ENCODE peak calls at places on chromosome X, in ten cellular contexts. O, V, E, J, M, L, G, H, U and I are unnamed samples. For H3K36me3, the result is how much of the 10 kb centered on the place peaks cover.

GRCh38 chrX:120309873-120310730 is 1.2 kb downstream of the TMEM255A start:
- DNase-seq in H (no peak), O (no peak), M (no peak), J (no peak), E (no peak), U (no peak), V (peak), G (no peak), L (no peak), I (no peak)

GRCh38 chrX:37420179-37420578 is 71.0 kb downstream of the PRRG1 start:
- DNase-seq in E (no peak), H (no peak), V (no peak), O (no peak), U (no peak), M (no peak), L (no peak), G (peak), J (no peak), I (no peak)

GRCh38 chrX:42247241-42247640 is 323.9 kb upstream of the CASK start:
- DNase-seq in M (no peak), V (no peak), H (no peak), G (peak), L (no peak), O (no peak), U (no peak), J (no peak), E (no peak), I (peak)

GRCh38 chrX:130108647-130109428 is 1.5 kb downstream of the ELF4 start:
- DNase-seq in O (no peak), U (peak), V (no peak), J (peak), E (no peak), G (no peak), L (no peak), H (no peak), M (no peak), I (no peak)

GRCh38 chrX:141787655-141788054 is 50.5 kb upstream of the MAGEC3 start:
- DNase-seq in G (no peak), U (no peak), M (no peak), V (no peak), J (no peak), L (no peak), O (no peak), H (no peak), E (no peak), I (no peak)

GRCh38 chrX:97119474-97120109 is 235.9 kb downstream of the RPA4 start:
- DNase-seq in H (no peak), E (no peak), M (no peak), O (no peak), G (no peak), V (no peak), L (no peak), J (no peak), U (no peak), I (no peak)

GRCh38 chrX:40422021-40422420 is 158.7 kb upstream of the ATP6AP2 start:
- DNase-seq in V (no peak), E (no peak), O (no peak), H (no peak), M (no peak), U (no peak), G (no peak), J (no peak), L (no peak), I (no peak)

GRCh38 chrX:147950352-147950751 is 30.8 kb upstream of the FMR1NB start:
- DNase-seq in M (no peak), H (no peak), O (no peak), J (no peak), E (no peak), L (no peak), V (no peak), G (no peak), U (no peak), I (no peak)

GRCh38 chrX:69136546-69137331 is 28.5 kb downstream of the PJA1 start:
- DNase-seq in G (no peak), M (peak), U (peak), J (peak), E (peak), H (no peak), O (no peak), L (no peak), V (no peak), I (no peak)

GRCh38 chrX:10769696-10770619 is 149.6 kb upstream of the MID1 start:
- DNase-seq in E (no peak), J (no peak), L (no peak), U (no peak), M (no peak), V (no peak), O (peak), G (peak), H (peak), I (peak)

GRCh38 chrX:6729581-6729980 is 194.7 kb upstream of the VCX3A start:
- DNase-seq in M (no peak), H (no peak), O (no peak), G (no peak), E (no peak), J (no peak), U (no peak), V (peak), L (no peak), I (no peak)

GRCh38 chrX:131746491-131746968 is 202.7 kb downstream of the OR13H1 start:
- DNase-seq in V (peak), E (no peak), M (peak), L (peak), H (no peak), J (peak), U (peak), O (no peak), G (peak), I (no peak)

GRCh38 chrX:15822922-15823321 is 31.7 kb downstream of the AP1S2 start:
- DNase-seq in E (no peak), J (no peak), U (no peak), G (no peak), V (no peak), M (no peak), H (no peak), L (no peak), O (no peak), I (no peak)
- H3K36me3 ChIP-seq in E (under half), J (half or more), U (under half), G (under half), V (under half), M (under half), H (under half), L (under half), O (under half), I (under half)

DNA sequence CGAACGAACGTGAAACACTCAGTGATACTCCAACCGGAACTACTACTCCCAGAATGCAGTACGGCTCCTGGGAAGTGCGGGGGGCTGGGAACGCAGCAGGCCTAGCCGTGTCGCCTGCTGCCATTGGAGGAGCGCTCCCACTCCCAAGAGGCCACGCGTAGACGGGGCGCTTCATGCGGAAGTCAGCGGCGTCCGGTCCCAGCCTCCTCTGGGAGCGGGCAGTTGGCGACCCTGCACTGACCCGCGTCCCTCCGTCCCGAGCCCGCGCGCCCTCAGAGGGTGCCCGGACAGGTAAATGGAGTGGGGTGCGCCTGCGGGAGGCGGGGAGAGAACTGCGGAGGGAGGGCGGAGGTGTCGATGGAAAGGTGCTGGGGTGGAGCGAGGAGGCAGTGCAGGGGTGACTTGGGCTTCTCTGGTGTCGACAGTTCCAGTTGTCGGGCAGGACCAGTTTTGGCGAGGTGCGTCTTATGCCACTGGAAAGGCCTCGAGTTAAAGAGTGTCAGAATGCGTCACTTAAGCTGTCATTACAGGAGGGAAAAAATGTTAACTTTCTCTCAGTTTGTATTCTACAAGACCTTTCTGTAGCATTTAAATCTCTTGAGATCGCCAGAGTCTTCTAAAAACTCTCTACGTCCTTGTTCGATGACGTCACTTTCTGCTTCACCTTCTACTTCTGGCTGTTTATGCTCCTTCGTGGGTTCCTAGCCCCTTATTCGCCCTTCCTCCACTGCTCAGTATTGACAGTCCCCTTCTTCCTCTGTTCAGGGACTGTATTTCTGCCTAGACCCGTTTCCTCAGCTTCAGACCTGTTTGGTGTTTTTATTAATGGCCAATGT is at the start of gene VAMP7:
- DNase-seq in O (peak), L (peak), M (peak), U (peak), G (peak), V (peak), E (peak), H (peak), J (peak), I (peak)
- TF ChIP-seq POLR2A in O (peak), L (no peak), M (peak), U (peak), G (peak), V (peak), E (peak), H (peak), J (no peak), I (no peak)

DNA sequence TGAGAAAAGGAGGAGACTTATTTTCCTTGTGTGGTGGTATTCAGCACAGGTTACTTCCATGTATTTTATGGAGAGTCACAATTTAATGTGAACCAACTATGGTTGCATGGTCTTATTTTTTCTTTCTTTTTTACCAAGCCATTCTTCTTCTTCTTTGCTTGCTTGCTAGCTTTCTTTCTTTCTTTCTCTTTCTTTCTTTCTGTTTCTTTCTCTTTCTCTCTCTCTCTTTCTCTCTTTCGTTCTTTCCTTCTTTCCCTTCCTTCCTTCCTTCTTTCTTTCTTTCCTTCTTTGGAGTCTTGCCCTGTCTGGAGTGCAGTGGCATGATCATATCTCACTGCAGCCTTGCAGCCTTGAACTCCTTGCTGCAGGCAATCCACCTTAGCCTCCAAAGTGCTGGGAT is 68.9 kb downstream of the DOCK11 start:
- DNase-seq in U (no peak), V (no peak), J (no peak), G (no peak), E (no peak), L (no peak), O (no peak), M (no peak), H (no peak), I (no peak)
- H3K36me3 ChIP-seq in U (under half), V (under half), J (half or more), G (under half), E (under half), L (under half), O (under half), M (under half), H (under half), I (under half)

DNA sequence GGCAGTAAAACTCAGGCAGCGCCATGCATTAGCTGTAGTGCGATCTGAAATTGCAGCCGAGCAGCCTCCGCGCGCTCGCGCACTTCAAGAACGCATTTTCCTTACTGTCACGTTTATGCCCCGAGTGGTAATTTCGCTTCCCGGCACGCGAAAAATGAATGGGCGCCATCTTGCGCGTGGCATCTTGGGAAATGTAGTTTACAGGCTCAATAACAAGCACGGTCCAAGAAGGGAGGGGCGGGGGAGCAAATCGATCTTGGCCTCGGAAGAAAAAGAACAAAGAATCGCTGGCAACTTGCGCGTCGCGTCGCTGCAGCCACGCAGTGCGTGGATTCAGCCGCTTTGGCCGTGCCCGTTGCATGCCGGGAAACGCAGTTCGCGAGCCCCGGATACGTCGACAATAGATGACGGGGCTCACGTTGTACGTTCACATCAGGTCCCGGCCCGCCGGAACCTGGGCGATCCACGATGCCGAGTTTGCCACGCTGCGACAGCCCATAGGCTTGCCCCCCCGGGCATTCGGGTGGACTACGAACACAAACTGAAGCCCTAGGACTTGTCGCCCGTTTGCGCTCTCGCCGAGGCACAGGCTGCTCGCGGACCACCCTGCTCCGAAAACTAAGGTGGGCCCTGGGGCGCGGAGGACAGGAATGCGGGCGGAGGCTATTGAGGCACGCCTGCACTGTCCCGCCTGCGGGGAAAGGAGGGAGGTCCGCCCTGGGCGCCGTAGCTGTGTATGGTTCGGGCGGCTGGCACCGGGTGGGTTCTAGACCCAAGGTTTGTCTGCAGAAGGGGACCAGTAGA is at the start of gene FTSJ1:
- DNase-seq in H (peak), G (peak), V (peak), J (peak), L (peak), E (peak), O (peak), U (peak), M (peak), I (peak)
- TF ChIP-seq POLR2A in H (peak), G (peak), V (peak), J (no peak), L (peak), E (peak), O (peak), U (peak), M (peak), I (peak)

GRCh38 chrX:17705211-17705610 is 32.1 kb upstream of the SCML1 start:
- DNase-seq in G (no peak), H (no peak), M (no peak), J (no peak), U (no peak), E (no peak), O (no peak), L (no peak), V (no peak), I (no peak)
- H3K36me3 ChIP-seq in G (under half), H (under half), M (under half), J (under half), U (under half), E (under half), O (under half), L (under half), V (under half), I (under half)

GRCh38 chrX:20141281-20142220 is at the start of gene EIF1AX:
- DNase-seq in U (peak), E (peak), V (peak), J (peak), G (peak), M (peak), O (peak), L (peak), H (peak), I (peak)
- TF ChIP-seq POLR2A in U (peak), E (peak), V (peak), J (peak), G (peak), M (peak), O (peak), L (no peak), H (peak), I (peak)